ENCODE peak calls at places on chromosomes 13 and 19, in four cellular contexts. V, U, W and C are unnamed samples.

GRCh38 chr19:32599736-32600157 is 18.8 kb downstream of the PDCD5 start:
- DNase-seq in V (peak), U (peak), W (no peak), C (peak)

GRCh38 chr13:100790405-100790804 is 115.8 kb upstream of the TMTC4 start:
- DNase-seq in V (no peak), U (no peak), W (no peak), C (no peak)

GRCh38 chr19:53037101-53038097 is 7.1 kb upstream of the ERVV-2 start:
- DNase-seq in V (peak), U (peak), W (no peak), C (peak)

GRCh38 chr19:5131031-5131865 is 162.3 kb downstream of the KDM4B start:
- DNase-seq in V (no peak), U (no peak), W (peak), C (no peak)

GRCh38 chr19:13083627-13084026 is 19.0 kb downstream of the LYL1 start:
- DNase-seq in V (no peak), U (no peak), W (no peak), C (no peak)

GRCh38 chr13:91036886-91037285 is 310.6 kb upstream of the MIR17HG start:
- DNase-seq in V (no peak), U (no peak), W (no peak), C (no peak)

GRCh38 chr13:32911506-32911905 is 104.7 kb upstream of the KL start:
- DNase-seq in V (peak), U (peak), W (no peak), C (peak)

GRCh38 chr19:15417699-15418098 is 1.1 kb downstream of the AKAP8L start:
- DNase-seq in V (peak), U (peak), W (no peak), C (peak)

GRCh38 chr19:31947436-31947835 is 398.0 kb upstream of the ZNF507 start:
- DNase-seq in V (no peak), U (no peak), W (no peak), C (no peak)

GRCh38 chr19:5913739-5914357 is at the start of gene CAPS:
- DNase-seq in V (peak), U (no peak), W (no peak), C (no peak)

GRCh38 chr13:36211567-36211966 is 2.8 kb downstream of the SOHLH2 start:
- DNase-seq in V (no peak), U (no peak), W (no peak), C (no peak)

GRCh38 chr19:39517432-39517831 is 2.5 kb downstream of the SELENOV start:
- DNase-seq in V (no peak), U (no peak), W (no peak), C (no peak)

GRCh38 chr13:78881054-78881453 is 222.1 kb upstream of the OBI1 start:
- DNase-seq in V (no peak), U (no peak), W (no peak), C (no peak)

GRCh38 chr19:7494416-7495098 is 5.7 kb upstream of the PEX11G start:
- DNase-seq in V (peak), U (peak), W (no peak), C (peak)

GRCh38 chr13:41053384-41053826 is 7.9 kb upstream of the WBP4 start:
- DNase-seq in V (peak), U (peak), W (no peak), C (no peak)

GRCh38 chr19:7976461-7976860 is 29.0 kb downstream of the ELAVL1 start:
- DNase-seq in V (no peak), U (no peak), W (no peak), C (no peak)

GRCh38 chr19:49470615-49470978 is 3.4 kb upstream of the FLT3LG start:
- DNase-seq in V (no peak), U (no peak), W (no peak), C (no peak)

GRCh38 chr19:10544242-10544752 is 593 bp downstream of the ATG4D start:
- DNase-seq in V (no peak), U (peak), W (peak), C (no peak)

GRCh38 chr19:46376241-46377153 is 29.6 kb downstream of the PPP5C start:
- DNase-seq in V (no peak), U (no peak), W (no peak), C (no peak)

GRCh38 chr13:75372517-75372916 is 109.5 kb downstream of the TBC1D4 start:
- DNase-seq in V (peak), U (peak), W (no peak), C (no peak)

GRCh38 chr13:50616101-50616500 is 227.4 kb downstream of the DLEU7 start:
- DNase-seq in V (peak), U (no peak), W (no peak), C (no peak)

GRCh38 chr13:114266241-114266640 is 15.2 kb upstream of the UPF3A start:
- DNase-seq in V (no peak), U (no peak), W (no peak), C (no peak)

GRCh38 chr13:24834902-24835510 is 71.0 kb downstream of the RNF17 start:
- DNase-seq in V (no peak), U (peak), W (no peak), C (no peak)

GRCh38 chr19:35383536-35383935 is 12.7 kb downstream of the GPR42 start:
- DNase-seq in V (no peak), U (no peak), W (no peak), C (no peak)

GRCh38 chr13:88707652-88708051 is 1036.5 kb downstream of the SLITRK5 start:
- DNase-seq in V (no peak), U (no peak), W (no peak), C (no peak)

GRCh38 chr13:50275392-50276063 is 260.3 kb downstream of the KCNRG start:
- DNase-seq in V (peak), U (no peak), W (no peak), C (no peak)

GRCh38 chr13:57633950-57634828 is 2.6 kb downstream of the PCDH17 start:
- DNase-seq in V (no peak), U (no peak), W (no peak), C (peak)

GRCh38 chr19:6242677-6243076 is 37.1 kb downstream of the MLLT1 start:
- DNase-seq in V (no peak), U (no peak), W (no peak), C (no peak)

GRCh38 chr19:28399187-28399586 is 813.8 kb downstream of the UQCRFS1 start:
- DNase-seq in V (no peak), U (no peak), W (no peak), C (no peak)

GRCh38 chr13:80251403-80251802 is 89.5 kb downstream of the SPRY2 start:
- DNase-seq in V (peak), U (peak), W (no peak), C (no peak)

GRCh38 chr13:34243396-34243795 is 425.4 kb downstream of the RFC3 start:
- DNase-seq in V (no peak), U (no peak), W (no peak), C (no peak)

DNA sequence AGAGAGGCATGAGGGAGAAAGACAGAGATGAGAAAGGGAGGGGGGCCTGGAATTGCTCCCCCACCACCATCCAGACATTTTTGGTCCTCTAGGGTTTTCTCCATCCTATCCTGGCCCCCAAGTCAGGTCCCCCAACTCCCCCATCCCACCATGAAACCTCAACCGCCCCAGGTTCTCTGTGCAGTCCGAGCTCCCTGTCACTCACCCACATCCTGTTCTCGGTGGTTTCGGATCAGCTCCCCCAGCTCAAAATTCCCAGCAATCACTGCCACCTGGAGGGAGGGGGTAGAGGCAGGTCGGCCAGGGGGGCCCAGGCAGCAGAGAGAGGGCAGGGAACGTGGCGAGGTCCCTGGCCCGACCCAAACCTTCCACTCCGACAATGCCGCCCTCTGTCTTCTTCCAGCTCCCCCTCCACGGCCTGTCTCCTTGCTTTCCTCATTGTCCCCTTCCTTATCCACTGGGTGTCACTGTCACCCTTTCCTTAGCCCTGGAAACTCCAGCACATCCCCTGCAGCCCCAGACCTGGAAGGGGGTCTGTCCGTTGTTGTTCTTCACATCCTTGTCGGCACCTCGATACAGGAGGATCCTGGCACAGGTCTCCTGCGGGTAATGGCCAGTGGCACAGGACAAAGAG is 15.6 kb downstream of the SHANK1 start:
- DNase-seq in V (no peak), U (peak), W (no peak), C (no peak)
- TF ChIP-seq CTCF in V (no peak), U (peak), W (no peak), C (peak)

DNA sequence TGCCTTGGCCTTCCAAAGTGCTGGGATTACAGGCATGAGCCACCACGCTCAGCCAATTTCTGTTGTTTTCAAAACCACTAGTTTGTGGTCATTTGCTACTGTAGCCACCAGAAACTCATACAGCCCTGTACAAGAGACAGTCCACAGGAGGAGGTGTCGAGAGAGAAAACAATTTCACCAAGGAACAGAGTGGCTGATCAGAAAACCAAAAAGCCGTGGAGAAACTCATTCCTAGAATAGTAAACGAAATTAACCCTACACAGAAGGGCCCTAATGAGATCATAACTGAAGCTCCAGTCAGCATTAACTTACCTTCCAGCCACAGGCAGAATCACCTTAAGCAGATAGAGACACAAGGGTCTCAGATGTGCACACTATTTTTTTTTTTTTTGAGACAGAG is 3.8 kb upstream of the CCDC124 start:
- DNase-seq in V (no peak), U (no peak), W (no peak), C (no peak)
- TF ChIP-seq CTCF in V (no peak), U (no peak), W (no peak), C (no peak)

GRCh38 chr13:110637747-110638146 is 22.4 kb downstream of the NAXD start:
- DNase-seq in V (no peak), U (no peak), W (no peak), C (no peak)
- TF ChIP-seq CTCF in V (no peak), U (no peak), W (no peak), C (no peak)

GRCh38 chr19:43430142-43430710 is 15.5 kb downstream of the TEX101 start:
- DNase-seq in V (peak), U (no peak), W (no peak), C (no peak)
- TF ChIP-seq CTCF in V (peak), U (peak), W (no peak), C (peak)

DNA sequence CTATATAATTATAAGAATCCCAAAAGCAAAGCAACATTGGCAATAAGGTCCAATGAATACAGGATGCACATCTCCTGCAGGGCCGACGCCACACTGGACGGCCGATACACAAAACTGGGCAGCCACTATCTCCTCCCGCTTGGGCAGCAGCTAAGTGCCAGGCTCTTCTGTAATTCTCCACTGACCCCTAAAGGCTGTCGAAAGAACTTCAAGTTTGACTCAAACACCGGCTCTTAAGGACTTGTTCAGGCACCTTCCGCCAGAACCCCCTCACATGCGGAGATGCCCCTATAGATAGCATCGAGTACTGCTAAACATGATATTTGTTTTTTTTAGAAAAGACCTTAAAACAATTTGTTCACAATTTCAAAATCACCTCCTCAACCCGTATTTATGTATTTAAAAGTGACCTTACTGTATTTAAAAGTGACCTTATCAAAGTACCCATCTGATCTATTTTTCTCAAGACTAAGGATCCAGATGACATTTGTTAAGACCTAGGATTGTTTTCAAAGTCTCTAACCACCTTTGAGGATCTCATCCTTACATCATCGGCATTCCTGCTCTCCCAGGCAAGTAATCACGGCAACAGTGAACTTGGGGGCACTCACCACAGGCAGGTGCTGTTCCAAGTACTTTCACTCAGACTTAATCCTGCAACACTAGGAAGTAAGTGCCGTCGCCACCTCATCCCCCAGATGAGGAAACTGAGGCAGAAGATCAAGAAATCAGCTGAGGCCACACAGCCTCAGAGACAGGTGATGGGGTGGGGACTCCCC is 77.8 kb downstream of the TUBGCP3 start:
- DNase-seq in V (peak), U (peak), W (no peak), C (peak)
- TF ChIP-seq CTCF in V (peak), U (peak), W (no peak), C (peak)

GRCh38 chr19:3977242-3978143 is 6.6 kb upstream of the DAPK3 start:
- DNase-seq in V (no peak), U (no peak), W (no peak), C (peak)
- TF ChIP-seq CTCF in V (peak), U (no peak), W (no peak), C (no peak)

GRCh38 chr13:96200810-96201209 is 110.9 kb downstream of the HS6ST3 start:
- DNase-seq in V (no peak), U (no peak), W (no peak), C (no peak)
- TF ChIP-seq CTCF in V (no peak), U (no peak), W (no peak), C (no peak)

DNA sequence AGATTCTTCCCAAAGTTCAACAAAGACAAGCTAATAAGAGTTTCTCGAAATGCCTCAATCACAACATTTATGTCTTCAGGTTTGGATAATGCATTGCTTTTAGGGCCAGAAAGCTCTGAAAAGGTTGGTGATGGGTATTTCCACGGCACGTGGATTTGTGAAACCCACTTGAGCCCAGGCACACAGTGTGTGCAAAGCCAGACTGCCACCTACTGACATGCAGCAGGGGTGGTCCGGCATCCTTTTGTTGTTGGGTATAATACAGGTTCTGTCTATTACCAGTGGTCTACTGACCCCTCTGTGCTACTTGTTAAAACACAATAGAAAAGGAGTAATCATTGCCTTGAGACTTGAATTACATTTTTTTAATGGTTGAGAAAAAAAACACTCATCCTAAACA is 225.6 kb downstream of the RAP2A start:
- DNase-seq in V (peak), U (peak), W (no peak), C (peak)
- TF ChIP-seq CTCF in V (peak), U (peak), W (no peak), C (peak)